ENCODE peak calls at places on chromosomes 2 and 18, in six cellular contexts. J is coronary artery, V is ascending aorta, B is IMR-90, O is heart left ventricle, G is body of pancreas. K is an unnamed sample.

GRCh38 chr2:173149491-173149890 is 73.8 kb downstream of the MAP3K20 start:
- DNase-seq in J (no peak), V (no peak), B (no peak), O (no peak), G (no peak), K (no peak)

GRCh38 chr2:190615555-190616200 is 33.2 kb upstream of the NAB1 start:
- DNase-seq in J (no peak), V (no peak), B (no peak), O (no peak), G (no peak), K (no peak)

GRCh38 chr2:231069379-231070054 is 12.8 kb downstream of the PSMD1 start:
- DNase-seq in J (no peak), V (no peak), B (peak; percentile 81), O (no peak), G (no peak), K (peak; percentile 22)

GRCh38 chr2:101146535-101146934 is 4.6 kb downstream of the TBC1D8 start:
- DNase-seq in J (no peak), V (no peak), B (no peak), O (no peak), G (no peak), K (no peak)

GRCh38 chr2:19020144-19021099 is 338.0 kb downstream of the OSR1 start:
- DNase-seq in J (no peak), V (no peak), B (no peak), O (no peak), G (no peak), K (no peak)

GRCh38 chr18:79587298-79588125 is 92.1 kb upstream of the CTDP1 start:
- DNase-seq in J (peak; percentile 70), V (peak; percentile 61), B (no peak), O (peak; percentile 47), G (no peak), K (no peak)

GRCh38 chr2:128350736-128351135 is 32.1 kb upstream of the HS6ST1 start:
- DNase-seq in J (no peak), V (no peak), B (no peak), O (no peak), G (no peak), K (no peak)

GRCh38 chr2:49224426-49225010 is 70.2 kb upstream of the FSHR start:
- DNase-seq in J (no peak), V (no peak), B (no peak), O (no peak), G (peak; percentile 28), K (no peak)

GRCh38 chr2:64259301-64259700 is 115.1 kb upstream of the PELI1 start:
- DNase-seq in J (no peak), V (no peak), B (no peak), O (peak; percentile 70), G (no peak), K (peak; percentile 22)

GRCh38 chr18:35740616-35741015 is 159.1 kb downstream of the GALNT1 start:
- DNase-seq in J (no peak), V (no peak), B (no peak), O (no peak), G (no peak), K (peak; percentile 15)

DNA sequence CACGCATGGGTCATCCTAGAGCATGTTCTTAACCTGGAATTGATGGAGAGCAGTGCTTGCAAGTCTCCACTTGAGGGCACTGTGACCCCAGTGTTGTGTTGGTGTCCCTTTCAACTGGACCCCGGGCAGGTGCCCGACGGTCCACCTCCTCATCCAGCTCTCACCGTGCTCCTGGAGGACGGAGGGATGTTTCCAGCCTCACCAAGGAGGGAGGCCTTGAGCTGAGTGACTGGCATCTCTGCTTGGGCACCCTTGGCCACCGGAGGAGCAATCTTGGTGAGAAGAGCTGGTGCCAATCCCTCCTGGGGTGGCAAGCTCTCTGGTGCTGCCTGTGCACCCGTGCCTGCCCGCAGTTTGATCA is 45.4 kb upstream of the ASB18 start:
- DNase-seq in J (no peak), V (no peak), B (no peak), O (no peak), G (no peak), K (no peak)
- TF ChIP-seq CTCF in J (no peak), V (no peak), B (peak; percentile 8), O (peak; percentile 63), G (peak; percentile 23), K (peak; percentile 47)

GRCh38 chr2:212421571-212422334 is 116.8 kb downstream of the ERBB4 start:
- DNase-seq in J (no peak), V (no peak), B (peak; percentile 1), O (no peak), G (no peak), K (peak; percentile 89)

GRCh38 chr2:212423089-212423488 is 115.5 kb downstream of the ERBB4 start:
- DNase-seq in J (no peak), V (no peak), B (no peak), O (no peak), G (no peak), K (no peak)

GRCh38 chr2:212427031-212427430 is 111.6 kb downstream of the ERBB4 start:
- DNase-seq in J (no peak), V (no peak), B (no peak), O (no peak), G (no peak), K (no peak)

GRCh38 chr2:212428685-212429480 is 109.7 kb downstream of the ERBB4 start:
- DNase-seq in J (no peak), V (no peak), B (no peak), O (no peak), G (no peak), K (no peak)

GRCh38 chr2:212424090-212424489 is 114.5 kb downstream of the ERBB4 start:
- DNase-seq in J (no peak), V (no peak), B (no peak), O (no peak), G (no peak), K (no peak)
- TF ChIP-seq CTCF in J (no peak), V (no peak), B (no peak), O (no peak), G (no peak), K (no peak)

GRCh38 chr2:37246205-37246604 is 14.7 kb downstream of the NDUFAF7 start:
- DNase-seq in J (no peak), V (no peak), B (peak; percentile 78), O (no peak), G (no peak), K (no peak)

GRCh38 chr2:37244017-37244416 is 12.6 kb downstream of the NDUFAF7 start:
- DNase-seq in J (no peak), V (no peak), B (no peak), O (no peak), G (no peak), K (no peak)

DNA sequence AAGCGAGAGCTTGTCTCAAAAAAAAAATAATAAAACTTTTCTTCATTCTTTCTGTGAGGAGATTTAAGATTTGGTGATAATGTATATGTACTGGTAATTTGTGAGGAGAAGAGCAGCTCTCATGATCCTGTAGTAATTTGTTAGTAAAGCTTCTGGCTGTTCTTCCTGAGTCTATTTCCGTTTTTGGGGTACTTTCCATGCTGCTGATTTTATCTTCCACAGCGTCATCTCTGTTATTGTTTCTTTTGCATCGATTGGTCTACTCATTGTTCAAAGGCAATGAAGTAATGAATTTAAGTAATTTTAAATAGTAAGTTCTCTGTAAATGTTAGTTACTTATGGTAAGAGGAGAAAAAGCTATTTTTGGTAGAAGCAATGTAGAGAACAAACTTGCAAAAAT is 12.0 kb downstream of the NDUFAF7 start:
- DNase-seq in J (no peak), V (no peak), B (no peak), O (no peak), G (no peak), K (no peak)
- TF ChIP-seq CTCF in J (no peak), V (no peak), B (no peak), O (no peak), G (no peak), K (no peak)

GRCh38 chr2:164841719-164842623 is at the start of gene COBLL1:
- DNase-seq in J (peak; percentile 86), V (peak; percentile 85), B (peak; percentile 41), O (peak; percentile 89), G (peak; percentile 90), K (peak; percentile 57)

GRCh38 chr2:164840458-164840929 is 1.1 kb downstream of the COBLL1 start:
- DNase-seq in J (peak; percentile 79), V (peak; percentile 75), B (no peak), O (peak; percentile 72), G (peak; percentile 92), K (no peak)

GRCh38 chr2:164842624-164842966 is 972 bp upstream of the COBLL1 start:
- DNase-seq in J (no peak), V (no peak), B (no peak), O (no peak), G (no peak), K (no peak)

GRCh38 chr2:164839914-164840457 is 1.6 kb downstream of the COBLL1 start:
- DNase-seq in J (no peak), V (no peak), B (peak; percentile 18), O (no peak), G (peak; percentile 86), K (peak; percentile 49)

GRCh38 chr2:164840930-164841718 is 499 bp downstream of the COBLL1 start:
- DNase-seq in J (peak; percentile 77), V (peak; percentile 89), B (peak; percentile 32), O (peak; percentile 88), G (peak; percentile 90), K (peak; percentile 71)
- TF ChIP-seq CTCF in J (no peak), V (peak; percentile 25), B (peak; percentile 4), O (no peak), G (no peak), K (no peak)

GRCh38 chr2:242088471-242089212 is 219.1 kb downstream of the RTP5 start:
- DNase-seq in J (peak; percentile 91), V (peak; percentile 94), B (peak; percentile 73), O (peak; percentile 97), G (peak; percentile 94), K (peak; percentile 74)
- TF ChIP-seq CTCF in J (no peak), V (no peak), B (no peak), O (no peak), G (no peak), K (no peak)

DNA sequence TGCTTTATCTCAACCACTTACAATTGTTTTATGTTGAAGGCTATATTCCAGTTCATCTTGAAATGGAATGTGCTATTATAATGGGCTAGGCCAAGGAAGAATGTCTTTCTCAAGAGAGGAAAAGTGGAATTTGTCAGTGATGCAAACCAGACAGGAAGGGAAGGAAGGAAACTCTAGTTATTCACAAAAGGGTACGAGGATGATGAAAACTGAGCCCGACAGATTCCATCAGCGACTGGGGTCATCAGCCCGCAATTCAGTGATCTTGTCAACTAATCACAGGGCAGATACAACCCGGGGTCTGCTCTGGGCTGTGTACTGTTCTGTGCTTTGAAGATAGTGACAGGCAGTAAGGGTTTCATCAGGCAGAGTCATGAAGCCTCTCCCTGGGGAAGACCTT is 23.4 kb upstream of the LYPD6 start:
- DNase-seq in J (no peak), V (no peak), B (no peak), O (no peak), G (no peak), K (peak; percentile 30)
- TF ChIP-seq CTCF in J (no peak), V (no peak), B (no peak), O (no peak), G (no peak), K (no peak)